ENCODE peak calls at places on chromosomes 4 and X, in five cellular contexts. One of them, this sample, is unnamed.

GRCh38 chr4:16176621-16177020 is 49.6 kb downstream of the TAPT1 start:
- DNase-seq in MM.1S: no peak
- DNase-seq in neural progenitor cell: no peak
- DNase-seq in IMR-90: no peak
- DNase-seq in mesenchymal stem cell: no peak
- DNase-seq in this sample: no peak

GRCh38 chrX:112513154-112513553 is 166.6 kb downstream of the LHFPL1 start:
- DNase-seq in MM.1S: no peak
- DNase-seq in neural progenitor cell: no peak
- DNase-seq in IMR-90: peak; percentile 78
- DNase-seq in mesenchymal stem cell: peak; percentile 20
- DNase-seq in this sample: no peak

GRCh38 chr4:48912349-48912748 is 5.8 kb upstream of the OCIAD2 start:
- DNase-seq in MM.1S: no peak
- DNase-seq in neural progenitor cell: no peak
- DNase-seq in IMR-90: no peak
- DNase-seq in mesenchymal stem cell: no peak
- DNase-seq in this sample: no peak

GRCh38 chr4:48127231-48127881 is 6.7 kb downstream of the TXK start:
- DNase-seq in MM.1S: no peak
- DNase-seq in neural progenitor cell: peak; percentile 29
- DNase-seq in IMR-90: no peak
- DNase-seq in mesenchymal stem cell: no peak
- DNase-seq in this sample: no peak

GRCh38 chrX:70878925-70879324 is 29.6 kb downstream of the TEX11 start:
- DNase-seq in MM.1S: peak; percentile 80
- DNase-seq in neural progenitor cell: no peak
- DNase-seq in IMR-90: no peak
- DNase-seq in mesenchymal stem cell: no peak
- DNase-seq in this sample: no peak

GRCh38 chrX:3144651-3145050 is 103.4 kb downstream of the ARSF start:
- DNase-seq in MM.1S: no peak
- DNase-seq in neural progenitor cell: no peak
- DNase-seq in IMR-90: no peak
- DNase-seq in mesenchymal stem cell: no peak
- DNase-seq in this sample: no peak

GRCh38 chr4:73704314-73705055 is 35.9 kb upstream of the CXCL8 start:
- DNase-seq in MM.1S: no peak
- DNase-seq in neural progenitor cell: no peak
- DNase-seq in IMR-90: peak; percentile 100
- DNase-seq in mesenchymal stem cell: peak; percentile 98
- DNase-seq in this sample: no peak

GRCh38 chr4:162952232-162952631 is 214.5 kb downstream of the NAF1 start:
- DNase-seq in MM.1S: no peak
- DNase-seq in neural progenitor cell: no peak
- DNase-seq in IMR-90: no peak
- DNase-seq in mesenchymal stem cell: no peak
- DNase-seq in this sample: no peak

GRCh38 chr4:180655886-180656285 is 1587.3 kb upstream of the TENM3 start:
- DNase-seq in MM.1S: no peak
- DNase-seq in neural progenitor cell: no peak
- DNase-seq in IMR-90: no peak
- DNase-seq in mesenchymal stem cell: no peak
- DNase-seq in this sample: no peak

GRCh38 chrX:115650916-115651315 is 89.9 kb downstream of the PLS3 start:
- DNase-seq in MM.1S: peak; percentile 60
- DNase-seq in neural progenitor cell: peak; percentile 74
- DNase-seq in IMR-90: peak; percentile 47
- DNase-seq in mesenchymal stem cell: peak; percentile 53
- DNase-seq in this sample: peak; percentile 6

GRCh38 chr4:70023218-70023617 is 5.0 kb upstream of the HTN3 start:
- DNase-seq in MM.1S: no peak
- DNase-seq in neural progenitor cell: no peak
- DNase-seq in IMR-90: no peak
- DNase-seq in mesenchymal stem cell: no peak
- DNase-seq in this sample: no peak

GRCh38 chr4:182384496-182385155 is 141.4 kb downstream of the TENM3 start:
- DNase-seq in MM.1S: no peak
- DNase-seq in neural progenitor cell: peak; percentile 64
- DNase-seq in IMR-90: peak; percentile 20
- DNase-seq in mesenchymal stem cell: no peak
- DNase-seq in this sample: no peak

GRCh38 chr4:23818097-23818648 is 71.7 kb downstream of the PPARGC1A start:
- DNase-seq in MM.1S: no peak
- DNase-seq in neural progenitor cell: no peak
- DNase-seq in IMR-90: peak; percentile 32
- DNase-seq in mesenchymal stem cell: no peak
- DNase-seq in this sample: no peak

GRCh38 chrX:153571159-153571908 is 27.6 kb downstream of the CCNQ start:
- DNase-seq in MM.1S: no peak
- DNase-seq in neural progenitor cell: no peak
- DNase-seq in IMR-90: no peak
- DNase-seq in mesenchymal stem cell: no peak
- DNase-seq in this sample: no peak

GRCh38 chr4:184643726-184644125 is 5.5 kb downstream of the CASP3 start:
- DNase-seq in MM.1S: no peak
- DNase-seq in neural progenitor cell: no peak
- DNase-seq in IMR-90: no peak
- DNase-seq in mesenchymal stem cell: no peak
- DNase-seq in this sample: no peak
- H3K9ac ChIP-seq in MM.1S: no peak overlapping the region
- H3K9ac ChIP-seq in neural progenitor cell: no peak overlapping the region
- H3K9ac ChIP-seq in IMR-90: no peak overlapping the region
- H3K9ac ChIP-seq in mesenchymal stem cell: peak overlapping the region; percentile 49
- H3K9ac ChIP-seq in this sample: no peak overlapping the region

GRCh38 chrX:53288173-53288572 is 6.8 kb upstream of the IQSEC2 start:
- DNase-seq in MM.1S: no peak
- DNase-seq in neural progenitor cell: peak; percentile 84
- DNase-seq in IMR-90: no peak
- DNase-seq in mesenchymal stem cell: peak; percentile 33
- DNase-seq in this sample: peak; percentile 59
- H2AFZ ChIP-seq in MM.1S: no peak overlapping the region
- H2AFZ ChIP-seq in neural progenitor cell: no peak overlapping the region
- H2AFZ ChIP-seq in IMR-90: peak overlapping the region; percentile 73
- H2AFZ ChIP-seq in mesenchymal stem cell: no peak overlapping the region
- H2AFZ ChIP-seq in this sample: peak overlapping the region; percentile 80

DNA sequence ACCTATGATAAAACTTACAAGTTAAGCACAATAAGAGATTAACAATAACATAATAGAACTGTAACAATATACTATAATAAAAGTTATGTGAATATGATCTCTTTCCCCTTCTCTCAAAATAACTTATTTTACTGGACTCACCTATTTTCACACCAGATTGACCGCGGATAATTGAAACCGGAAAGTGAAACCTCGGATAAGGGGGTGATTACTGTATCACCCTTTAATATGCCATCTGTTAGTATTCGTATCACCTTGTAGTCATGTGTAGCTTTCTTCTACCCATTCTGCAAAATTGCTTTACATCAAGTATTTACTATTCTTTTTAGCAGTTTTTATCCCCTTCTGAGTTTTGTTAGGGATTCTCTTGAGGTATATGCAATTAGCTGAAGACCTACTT is 1.8 kb downstream of the SPCS3 start:
- DNase-seq in MM.1S: no peak
- DNase-seq in neural progenitor cell: no peak
- DNase-seq in IMR-90: no peak
- DNase-seq in mesenchymal stem cell: no peak
- DNase-seq in this sample: no peak
- H3K9ac ChIP-seq in MM.1S: peak overlapping the region; percentile 90
- H3K9ac ChIP-seq in neural progenitor cell: no peak overlapping the region
- H3K9ac ChIP-seq in IMR-90: peak overlapping the region; percentile 95
- H3K9ac ChIP-seq in mesenchymal stem cell: peak overlapping the region; percentile 99
- H3K9ac ChIP-seq in this sample: peak overlapping the region; percentile 100

DNA sequence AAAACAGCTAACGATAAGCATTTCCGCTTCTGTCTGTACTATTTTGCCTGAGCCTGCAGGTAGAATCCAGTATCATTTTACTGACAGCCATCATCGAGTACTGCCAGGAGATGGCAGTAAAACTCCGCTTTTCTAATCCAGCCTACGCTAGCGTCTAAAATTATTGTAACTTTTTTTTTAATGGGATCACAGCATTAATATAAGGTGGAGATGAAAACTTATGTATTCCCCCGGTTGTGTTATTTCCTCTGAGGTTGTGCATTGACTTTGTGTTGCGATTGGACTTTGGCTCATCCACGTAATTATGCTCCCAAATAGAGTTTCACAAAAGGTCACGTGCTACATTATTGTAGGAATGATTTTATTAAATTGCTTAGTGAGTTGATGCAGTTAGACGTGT is 248.1 kb downstream of the C4orf33 start:
- DNase-seq in MM.1S: peak; percentile 60
- DNase-seq in neural progenitor cell: peak; percentile 56
- DNase-seq in IMR-90: peak; percentile 27
- DNase-seq in mesenchymal stem cell: peak; percentile 38
- DNase-seq in this sample: peak; percentile 32
- H2AFZ ChIP-seq in MM.1S: no peak overlapping the region
- H2AFZ ChIP-seq in neural progenitor cell: no peak overlapping the region
- H2AFZ ChIP-seq in IMR-90: no peak overlapping the region
- H2AFZ ChIP-seq in mesenchymal stem cell: no peak overlapping the region
- H2AFZ ChIP-seq in this sample: no peak overlapping the region